ENCODE peak calls at places on chromosomes 4 and X, in six cellular contexts. C is D721Med, N is fibroblast of mammary gland, B is lower lobe of right lung, E is brain microvascular endothelial cell, U is heart left ventricle. Z is an unnamed sample.

GRCh38 chrX:64571011-64571410 is 175.8 kb upstream of the MTMR8 start:
- DNase-seq in C (no peak), N (no peak), B (no peak), E (no peak), U (no peak), Z (no peak)

GRCh38 chr4:8328456-8328855 is 58.9 kb downstream of the HTRA3 start:
- DNase-seq in C (no peak), N (no peak), B (no peak), E (no peak), U (no peak), Z (no peak)

GRCh38 chr4:3452376-3452775 is 10.6 kb downstream of the HGFAC start:
- DNase-seq in C (no peak), N (no peak), B (no peak), E (no peak), U (no peak), Z (no peak)

GRCh38 chrX:78330068-78330467 is 2.7 kb upstream of the CYSLTR1 start:
- DNase-seq in C (no peak), N (no peak), B (no peak), E (no peak), U (no peak), Z (no peak)

GRCh38 chr4:40733752-40734151 is 16.0 kb upstream of the NSUN7 start:
- DNase-seq in C (no peak), N (no peak), B (no peak), E (no peak), U (no peak), Z (no peak)

GRCh38 chr4:176791591-176792347 is 953 bp downstream of the VEGFC start:
- DNase-seq in C (no peak), N (peak; percentile 63), B (peak; percentile 47), E (no peak), U (peak; percentile 10), Z (peak; percentile 49)

GRCh38 chr4:126568652-126569580 is 1063.8 kb upstream of the INTU start:
- DNase-seq in C (no peak), N (no peak), B (no peak), E (no peak), U (no peak), Z (no peak)

GRCh38 chr4:7547368-7548040 is 112.8 kb upstream of the PSAPL1 start:
- DNase-seq in C (no peak), N (peak; percentile 2), B (peak; percentile 27), E (no peak), U (no peak), Z (no peak)

GRCh38 chrX:348461-349117 is 30.0 kb upstream of the GTPBP6 start:
- DNase-seq in C (no peak), N (no peak), B (no peak), E (peak; percentile 10), U (no peak), Z (peak; percentile 13)

GRCh38 chrX:2583194-2584162 is 82.7 kb upstream of the DHRSX start:
- DNase-seq in C (no peak), N (no peak), B (no peak), E (no peak), U (no peak), Z (no peak)

GRCh38 chr4:183398298-183399129 is 45.9 kb upstream of the CDKN2AIP start:
- DNase-seq in C (no peak), N (peak; percentile 72), B (peak; percentile 83), E (peak; percentile 62), U (peak; percentile 63), Z (peak; percentile 82)
- TF ChIP-seq CTCF in C (peak; percentile 15), N (peak; percentile 50), B (peak; percentile 71), E (peak; percentile 71), U (peak; percentile 65), Z (peak; percentile 65)

GRCh38 chr4:107094976-107095375 is 58.9 kb upstream of the DKK2 start:
- DNase-seq in C (no peak), N (peak; percentile 22), B (no peak), E (no peak), U (no peak), Z (peak; percentile 3)

GRCh38 chr4:107098403-107098802 is 62.3 kb upstream of the DKK2 start:
- DNase-seq in C (no peak), N (no peak), B (no peak), E (no peak), U (no peak), Z (no peak)

GRCh38 chr4:107094332-107094731 is 58.2 kb upstream of the DKK2 start:
- DNase-seq in C (no peak), N (peak; percentile 64), B (no peak), E (peak; percentile 43), U (no peak), Z (peak; percentile 23)
- TF ChIP-seq CTCF in C (peak; percentile 7), N (peak; percentile 73), B (no peak), E (peak; percentile 66), U (no peak), Z (peak; percentile 57)

GRCh38 chr4:149896428-149896827 is 80.8 kb upstream of the IQCM start:
- DNase-seq in C (no peak), N (peak; percentile 53), B (no peak), E (peak; percentile 38), U (no peak), Z (peak; percentile 40)
- TF ChIP-seq CTCF in C (peak; percentile 59), N (peak; percentile 71), B (peak; percentile 16), E (peak; percentile 80), U (peak; percentile 51), Z (peak; percentile 60)

DNA sequence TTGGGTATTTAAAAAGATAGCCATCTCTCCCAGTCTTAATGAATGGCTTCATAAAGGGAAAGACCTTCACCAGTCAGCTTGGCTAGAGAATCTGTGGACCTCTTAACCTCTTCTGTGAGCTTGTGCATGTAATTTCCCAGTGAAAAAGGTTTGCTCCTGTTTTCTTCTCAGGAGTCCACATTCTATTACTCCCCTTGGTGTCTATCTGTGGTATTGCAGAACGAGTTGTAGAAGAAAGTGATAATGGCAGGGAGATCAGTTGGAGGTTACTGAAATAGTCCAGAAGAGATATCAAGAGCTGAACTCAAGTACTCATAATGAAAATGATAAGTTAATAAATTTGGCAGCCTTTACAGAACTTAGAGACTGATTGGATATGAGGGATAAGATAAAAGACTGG is 16.5 kb upstream of the VAMP7 start:
- DNase-seq in C (no peak), N (peak; percentile 14), B (no peak), E (no peak), U (no peak), Z (peak; percentile 16)
- TF ChIP-seq CTCF in C (peak; percentile 9), N (peak; percentile 30), B (no peak), E (no peak), U (no peak), Z (peak; percentile 13)

GRCh38 chr4:5399790-5400421 is 308.5 kb downstream of the EVC2 start:
- DNase-seq in C (peak; percentile 35), N (peak; percentile 6), B (no peak), E (peak; percentile 18), U (no peak), Z (peak; percentile 50)
- TF ChIP-seq CTCF in C (peak; percentile 51), N (peak; percentile 55), B (peak; percentile 51), E (peak; percentile 93), U (peak; percentile 63), Z (peak; percentile 78)

GRCh38 chr4:38034986-38035882 is 75.0 kb downstream of the PTTG2 start:
- DNase-seq in C (no peak), N (peak; percentile 75), B (no peak), E (peak; percentile 60), U (no peak), Z (peak; percentile 79)
- TF ChIP-seq CTCF in C (peak; percentile 81), N (peak; percentile 72), B (peak; percentile 78), E (peak; percentile 62), U (peak; percentile 79), Z (peak; percentile 62)

GRCh38 chr4:4659871-4660651 is 118.2 kb upstream of the STX18 start:
- DNase-seq in C (no peak), N (peak; percentile 94), B (no peak), E (peak; percentile 91), U (no peak), Z (peak; percentile 82)
- TF ChIP-seq CTCF in C (no peak), N (no peak), B (no peak), E (peak; percentile 21), U (no peak), Z (no peak)

GRCh38 chr4:182859730-182860129 is 57.5 kb downstream of the DCTD start:
- DNase-seq in C (no peak), N (no peak), B (no peak), E (no peak), U (no peak), Z (no peak)

GRCh38 chr4:182862921-182863320 is 54.3 kb downstream of the DCTD start:
- DNase-seq in C (no peak), N (no peak), B (peak; percentile 83), E (no peak), U (no peak), Z (no peak)

GRCh38 chr4:182861346-182861745 is 55.8 kb downstream of the DCTD start:
- DNase-seq in C (no peak), N (no peak), B (no peak), E (no peak), U (no peak), Z (no peak)

GRCh38 chr4:182863501-182863900 is 53.7 kb downstream of the DCTD start:
- DNase-seq in C (no peak), N (no peak), B (no peak), E (no peak), U (no peak), Z (no peak)

DNA sequence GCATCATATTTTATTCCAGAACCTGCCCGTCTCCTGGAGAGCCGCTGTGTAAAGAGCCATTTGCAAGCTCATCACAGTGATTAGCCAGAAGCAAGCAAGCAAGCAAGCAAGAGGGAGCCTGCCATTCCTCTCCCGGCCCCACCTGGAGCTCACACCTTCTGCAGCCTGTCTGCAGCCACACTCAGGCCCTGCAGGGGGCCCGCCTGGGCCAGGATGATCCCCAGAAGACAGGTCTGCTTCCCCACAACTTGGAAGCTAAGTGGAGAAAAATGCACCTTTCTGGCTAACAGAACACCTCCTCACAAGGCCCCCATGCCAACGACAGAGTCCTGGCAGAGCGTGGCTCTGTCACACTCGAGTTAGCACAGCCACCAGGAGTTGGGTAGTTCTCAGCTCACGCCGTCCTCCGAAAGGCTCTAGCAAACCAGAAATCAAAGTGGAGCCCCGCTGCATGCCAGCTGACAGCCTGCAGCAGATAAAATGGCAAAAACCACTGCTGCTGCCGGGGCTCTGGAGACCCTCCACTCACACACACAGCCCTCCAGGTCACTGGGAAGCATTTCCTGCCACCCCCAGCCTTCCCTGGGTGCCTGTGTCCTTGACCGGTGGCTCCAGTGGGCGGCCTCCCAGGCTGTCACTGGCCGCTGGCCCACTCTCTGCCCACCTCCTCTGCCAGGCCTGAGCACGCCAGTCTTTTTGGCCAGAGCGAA is 54.9 kb downstream of the DCTD start:
- DNase-seq in C (no peak), N (no peak), B (no peak), E (no peak), U (no peak), Z (no peak)
- TF ChIP-seq CTCF in C (no peak), N (no peak), B (no peak), E (peak; percentile 31), U (no peak), Z (no peak)